ENCODE peak calls at places on chromosomes 1 and 21, in four cellular contexts. G is gastrocnemius medialis, T is uterus, W is PC-3. A is an unnamed sample.

GRCh38 chr1:35594005-35594760 is 21.1 kb downstream of the TFAP2E start:
- DNase-seq in T (no peak), G (no peak), W (no peak), A (no peak)

GRCh38 chr1:19619697-19620384 is 24.3 kb upstream of the NBL1 start:
- DNase-seq in W (no peak), G (no peak), T (no peak), A (no peak)

GRCh38 chr1:153119491-153119971 is 6.2 kb upstream of the SPRR2F start:
- DNase-seq in G (no peak), T (no peak), W (no peak), A (no peak)

GRCh38 chr1:20486457-20487235 is 636 bp upstream of the CAMK2N1 start:
- DNase-seq in W (peak; percentile 69), T (peak; percentile 86), G (peak; percentile 33), A (no peak)

GRCh38 chr1:27070390-27071048 is 57.9 kb upstream of the TENT5B start:
- DNase-seq in T (no peak), G (no peak), W (no peak), A (no peak)

GRCh38 chr1:36160949-36161485 is 5.1 kb downstream of the MAP7D1 start:
- DNase-seq in G (peak; percentile 52), T (peak; percentile 51), W (peak; percentile 35), A (no peak)

GRCh38 chr1:208652300-208653160 is 408.3 kb upstream of the PLXNA2 start:
- DNase-seq in G (no peak), T (peak; percentile 16), W (peak; percentile 89), A (no peak)

GRCh38 chr1:2555634-2556276 is 416 bp upstream of the TNFRSF14 start:
- DNase-seq in W (peak; percentile 23), T (peak; percentile 85), G (peak; percentile 75), A (no peak)

GRCh38 chr1:116325922-116326321 is 47.1 kb upstream of the ATP1A1 start:
- DNase-seq in G (peak; percentile 46), W (no peak), T (no peak), A (no peak)

GRCh38 chr1:58363639-58364038 is 182.9 kb downstream of the OMA1 start:
- DNase-seq in W (no peak), G (no peak), T (no peak), A (no peak)

GRCh38 chr21:46551636-46552241 is 53.1 kb downstream of the S100B start:
- DNase-seq in T (no peak), W (no peak), G (no peak), A (no peak)

GRCh38 chr1:11256299-11256698 is 6.1 kb downstream of the MTOR start:
- DNase-seq in G (no peak), W (no peak), T (no peak), A (no peak)

GRCh38 chr1:145708063-145708462 is 895 bp upstream of the PDZK1 start:
- DNase-seq in T (no peak), G (no peak), W (no peak), A (no peak)

GRCh38 chr1:36268981-36269380 is 37.2 kb upstream of the SH3D21 start:
- DNase-seq in W (no peak), T (no peak), G (no peak), A (no peak)

GRCh38 chr1:6918908-6919511 is 133.8 kb downstream of the CAMTA1 start:
- DNase-seq in W (no peak), G (no peak), T (no peak), A (no peak)

GRCh38 chr1:225880210-225880584 is 2.0 kb downstream of the TMEM63A start:
- DNase-seq in G (peak; percentile 47), T (no peak), W (no peak), A (no peak)

GRCh38 chr1:211511947-211512346 is 20.0 kb upstream of the RD3 start:
- DNase-seq in G (no peak), T (no peak), W (peak; percentile 73), A (no peak)

GRCh38 chr1:210883821-210884220 is 250.1 kb downstream of the KCNH1 start:
- DNase-seq in W (no peak), T (no peak), G (no peak), A (no peak)

GRCh38 chr1:206975313-206975712 is 5.1 kb upstream of the FCAMR start:
- DNase-seq in W (no peak), T (no peak), G (no peak), A (no peak)

GRCh38 chr1:101181930-101182329 is 54.9 kb upstream of the S1PR1 start:
- DNase-seq in W (peak; percentile 21), G (no peak), T (no peak), A (no peak)

GRCh38 chr1:209335090-209335692 is 248.3 kb upstream of the CAMK1G start:
- DNase-seq in T (no peak), G (no peak), W (peak; percentile 61), A (no peak)

GRCh38 chr1:90509225-90510048 is 207.7 kb downstream of the BARHL2 start:
- DNase-seq in T (no peak), G (no peak), W (no peak), A (no peak)

GRCh38 chr1:9715536-9716226 is 64.2 kb downstream of the PIK3CD start:
- DNase-seq in G (no peak), T (no peak), W (no peak), A (no peak)

GRCh38 chr1:247679639-247680038 is at the start of gene OR13G1:
- DNase-seq in W (no peak), G (no peak), T (no peak), A (no peak)

GRCh38 chr1:119409731-119410130 is 5.2 kb upstream of the HSD3B2 start:
- DNase-seq in G (no peak), W (peak; percentile 2), T (no peak), A (no peak)

GRCh38 chr1:230796626-230797025 is 49.4 kb downstream of the CAPN9 start:
- DNase-seq in W (no peak), T (no peak), G (no peak), A (no peak)

GRCh38 chr1:38076038-38076437 is 29.4 kb upstream of the POU3F1 start:
- DNase-seq in G (no peak), T (no peak), W (peak; percentile 46), A (no peak)

GRCh38 chr1:224879404-224879803 is 50.1 kb upstream of the DNAH14 start:
- DNase-seq in W (no peak), G (no peak), T (no peak), A (no peak)

GRCh38 chr21:42453301-42454220 is 42.5 kb downstream of the RSPH1 start:
- DNase-seq in W (no peak), T (no peak), G (no peak), A (no peak)

GRCh38 chr1:58813801-58814200 is 30.0 kb upstream of the JUN start:
- DNase-seq in W (no peak), G (no peak), T (no peak), A (no peak)

GRCh38 chr1:67945733-67946374 is 104.6 kb downstream of the DIRAS3 start:
- DNase-seq in T (no peak), G (no peak), W (no peak), A (no peak)

GRCh38 chr21:37677006-37677405 is 239.3 kb downstream of the KCNJ6 start:
- DNase-seq in T (no peak), W (no peak), G (no peak), A (no peak)
- H3K27me3 ChIP-seq in T (no peaks in the 10 kb centered on the region), W (peaks cover 29% of the 10 kb centered on the region), G (peaks cover 3% of the 10 kb centered on the region), A (no peaks in the 10 kb centered on the region)

DNA sequence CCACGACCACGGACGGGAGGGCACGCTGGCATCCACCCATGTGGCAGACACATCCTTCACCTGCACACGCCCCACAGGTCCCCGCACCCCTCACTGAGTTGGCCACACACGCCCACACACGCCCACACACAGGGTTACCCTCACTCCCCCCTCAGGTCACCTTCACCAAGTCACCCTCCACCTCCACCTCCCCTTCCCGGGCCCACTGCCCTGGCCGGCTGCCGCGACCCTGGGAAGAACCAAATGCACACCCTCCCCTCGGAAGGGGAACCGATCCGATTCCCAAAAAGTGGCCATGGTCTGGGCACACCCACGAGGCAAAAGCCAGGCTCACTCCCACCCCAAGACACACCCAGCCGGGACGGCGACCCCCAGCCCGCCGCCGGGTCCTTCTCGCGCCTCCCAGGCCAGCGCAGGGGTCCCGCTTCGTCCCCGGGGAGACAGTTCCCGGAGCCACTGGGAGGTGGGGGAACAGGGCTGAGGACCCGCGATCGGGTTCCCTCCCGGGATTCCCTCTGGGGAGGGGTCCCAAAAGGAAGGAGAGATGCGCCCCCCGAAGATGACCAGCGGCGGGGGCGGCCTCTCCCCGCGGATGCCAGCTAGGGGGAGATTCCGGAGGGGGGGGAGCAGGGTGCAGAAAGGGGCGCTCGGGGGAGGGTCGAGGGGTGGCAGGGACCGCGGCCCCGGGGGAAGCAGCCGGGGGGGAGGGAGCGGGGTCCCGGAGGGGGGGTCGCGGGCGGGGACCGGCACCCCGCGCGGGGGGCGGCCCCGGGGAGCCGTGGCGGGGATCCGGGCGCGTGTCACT is 715 bp downstream of the SDC3 start:
- DNase-seq in G (no peak), W (no peak), T (no peak), A (peak; percentile 1)
- H3K27me3 ChIP-seq in G (no peaks in the 10 kb centered on the region), W (no peaks in the 10 kb centered on the region), T (no peaks in the 10 kb centered on the region), A (no peaks in the 10 kb centered on the region)

DNA sequence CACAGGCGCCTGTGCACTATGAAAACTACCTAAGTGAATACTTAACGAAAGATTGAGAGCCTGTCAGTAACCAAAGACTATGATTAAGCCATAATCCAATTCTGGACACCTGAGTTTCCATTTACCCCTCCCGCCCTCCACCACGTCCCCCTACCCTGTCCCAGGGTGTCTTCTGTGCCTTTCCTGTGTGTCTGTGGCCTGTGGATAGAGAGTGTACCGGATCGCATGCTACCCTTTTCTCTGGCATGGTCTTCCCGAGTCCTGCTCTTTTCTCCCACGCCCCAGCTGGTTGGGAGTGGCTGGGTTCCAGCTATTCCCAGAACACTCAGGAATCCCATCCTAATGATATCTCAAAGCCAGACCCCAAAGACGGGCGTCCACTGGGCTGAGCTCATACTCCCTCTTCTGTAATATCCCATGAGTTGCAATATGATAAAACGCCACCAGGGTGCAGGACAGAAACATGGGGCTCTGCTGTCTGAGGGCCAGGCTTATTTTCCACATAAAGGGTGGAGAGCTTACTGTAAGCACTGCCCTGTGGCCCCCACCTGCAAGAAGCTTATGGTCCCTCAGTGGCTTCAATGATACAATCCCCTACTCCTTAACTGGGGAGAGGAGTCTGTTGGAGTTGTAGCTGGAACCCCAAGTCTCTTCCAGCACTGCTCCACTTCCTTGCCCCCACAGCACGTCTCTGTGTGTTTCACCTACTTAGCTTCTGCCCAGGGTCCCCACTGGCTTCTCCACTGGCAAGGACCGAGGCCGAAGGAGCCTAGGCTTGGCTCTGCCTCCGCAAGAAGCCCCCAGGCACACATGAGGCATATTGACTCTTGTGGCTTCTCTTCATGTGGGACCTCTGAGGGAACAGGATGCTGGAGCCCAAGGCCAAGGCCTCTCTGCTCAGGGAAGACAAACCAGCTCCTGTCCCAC is 17.6 kb upstream of the ALX3 start:
- DNase-seq in W (peak; percentile 76), G (no peak), T (no peak), A (no peak)
- H3K27me3 ChIP-seq in W (peaks cover 5% of the 10 kb centered on the region), G (peaks cover 42% of the 10 kb centered on the region), T (no peaks in the 10 kb centered on the region), A (no peaks in the 10 kb centered on the region)

GRCh38 chr21:44498965-44499560 is 40.9 kb downstream of the KRTAP10-1 start:
- DNase-seq in G (no peak), W (no peak), T (no peak), A (no peak)
- H3K27me3 ChIP-seq in G (peaks cover 22% of the 10 kb centered on the region), W (peaks cover 32% of the 10 kb centered on the region), T (no peaks in the 10 kb centered on the region), A (no peaks in the 10 kb centered on the region)

GRCh38 chr1:39699419-39699818 is 8.2 kb upstream of the HPCAL4 start:
- DNase-seq in T (no peak), W (no peak), G (no peak), A (no peak)
- H3K27me3 ChIP-seq in T (no peaks in the 10 kb centered on the region), W (peaks cover 19% of the 10 kb centered on the region), G (no peaks in the 10 kb centered on the region), A (no peaks in the 10 kb centered on the region)

GRCh38 chr1:30840904-30841598 is 67.5 kb downstream of the SDC3 start:
- DNase-seq in W (no peak), T (no peak), G (peak; percentile 58), A (no peak)
- H3K27me3 ChIP-seq in W (peaks cover 60% of the 10 kb centered on the region), T (no peaks in the 10 kb centered on the region), G (no peaks in the 10 kb centered on the region), A (no peaks in the 10 kb centered on the region)